ENCODE peak calls at places on chromosome 15, in ten cellular contexts. One of them, this sample, is unnamed.
A peak's percentile ranks its signal among the peaks of the same experiment; 100 is the strongest.

GRCh38 chr15:71705151-71705550 is 105.2 kb upstream of the NR2E3 start:
- DNase-seq in suprapubic skin: no peak
- DNase-seq in CD8-positive, alpha-beta T cell: no peak
- DNase-seq in tibial artery: no peak
- DNase-seq in epithelial cell of proximal tubule: no peak
- DNase-seq in fibroblast of pulmonary artery: peak; percentile 30
- DNase-seq in A673: no peak
- DNase-seq in ovary: no peak
- DNase-seq in body of pancreas: no peak
- DNase-seq in cardiac muscle cell: peak; percentile 38
- DNase-seq in this sample: no peak

GRCh38 chr15:82921242-82921641 is 31.3 kb downstream of the HOMER2 start:
- DNase-seq in suprapubic skin: no peak
- DNase-seq in CD8-positive, alpha-beta T cell: no peak
- DNase-seq in tibial artery: no peak
- DNase-seq in epithelial cell of proximal tubule: no peak
- DNase-seq in fibroblast of pulmonary artery: no peak
- DNase-seq in A673: peak; percentile 19
- DNase-seq in ovary: no peak
- DNase-seq in body of pancreas: peak; percentile 57
- DNase-seq in cardiac muscle cell: no peak
- DNase-seq in this sample: no peak

GRCh38 chr15:63517614-63518013 is 13.2 kb downstream of the USP3 start:
- DNase-seq in suprapubic skin: no peak
- DNase-seq in CD8-positive, alpha-beta T cell: no peak
- DNase-seq in tibial artery: no peak
- DNase-seq in epithelial cell of proximal tubule: no peak
- DNase-seq in fibroblast of pulmonary artery: no peak
- DNase-seq in A673: no peak
- DNase-seq in ovary: no peak
- DNase-seq in body of pancreas: no peak
- DNase-seq in cardiac muscle cell: no peak
- DNase-seq in this sample: no peak

GRCh38 chr15:87200149-87200548 is 1056.4 kb downstream of the NTRK3 start:
- DNase-seq in suprapubic skin: no peak
- DNase-seq in CD8-positive, alpha-beta T cell: no peak
- DNase-seq in tibial artery: no peak
- DNase-seq in epithelial cell of proximal tubule: no peak
- DNase-seq in fibroblast of pulmonary artery: no peak
- DNase-seq in A673: no peak
- DNase-seq in ovary: no peak
- DNase-seq in body of pancreas: no peak
- DNase-seq in cardiac muscle cell: no peak
- DNase-seq in this sample: no peak

GRCh38 chr15:40244961-40245523 is 6.2 kb downstream of the PAK6 start:
- DNase-seq in suprapubic skin: peak; percentile 52
- DNase-seq in CD8-positive, alpha-beta T cell: no peak
- DNase-seq in tibial artery: peak; percentile 12
- DNase-seq in epithelial cell of proximal tubule: no peak
- DNase-seq in fibroblast of pulmonary artery: no peak
- DNase-seq in A673: no peak
- DNase-seq in ovary: no peak
- DNase-seq in body of pancreas: peak; percentile 56
- DNase-seq in cardiac muscle cell: no peak
- DNase-seq in this sample: no peak

GRCh38 chr15:87626835-87627234 is 629.7 kb downstream of the NTRK3 start:
- DNase-seq in suprapubic skin: no peak
- DNase-seq in CD8-positive, alpha-beta T cell: no peak
- DNase-seq in tibial artery: no peak
- DNase-seq in epithelial cell of proximal tubule: no peak
- DNase-seq in fibroblast of pulmonary artery: no peak
- DNase-seq in A673: no peak
- DNase-seq in ovary: no peak
- DNase-seq in body of pancreas: no peak
- DNase-seq in cardiac muscle cell: no peak
- DNase-seq in this sample: no peak

GRCh38 chr15:88232771-88233170 is 23.8 kb downstream of the NTRK3 start:
- DNase-seq in suprapubic skin: no peak
- DNase-seq in CD8-positive, alpha-beta T cell: no peak
- DNase-seq in tibial artery: no peak
- DNase-seq in epithelial cell of proximal tubule: no peak
- DNase-seq in fibroblast of pulmonary artery: no peak
- DNase-seq in A673: no peak
- DNase-seq in ovary: no peak
- DNase-seq in body of pancreas: no peak
- DNase-seq in cardiac muscle cell: no peak
- DNase-seq in this sample: no peak

GRCh38 chr15:63892794-63893441 is 59.2 kb upstream of the HERC1 start:
- DNase-seq in suprapubic skin: no peak
- DNase-seq in CD8-positive, alpha-beta T cell: peak; percentile 51
- DNase-seq in tibial artery: peak; percentile 32
- DNase-seq in epithelial cell of proximal tubule: no peak
- DNase-seq in fibroblast of pulmonary artery: no peak
- DNase-seq in A673: no peak
- DNase-seq in ovary: no peak
- DNase-seq in body of pancreas: no peak
- DNase-seq in cardiac muscle cell: no peak
- DNase-seq in this sample: no peak

GRCh38 chr15:77823736-77824135 is 191.0 kb upstream of the LINGO1 start:
- DNase-seq in suprapubic skin: no peak
- DNase-seq in CD8-positive, alpha-beta T cell: no peak
- DNase-seq in tibial artery: no peak
- DNase-seq in epithelial cell of proximal tubule: no peak
- DNase-seq in fibroblast of pulmonary artery: no peak
- DNase-seq in A673: no peak
- DNase-seq in ovary: no peak
- DNase-seq in body of pancreas: no peak
- DNase-seq in cardiac muscle cell: no peak
- DNase-seq in this sample: no peak

GRCh38 chr15:25859838-25860645 is 3.1 kb downstream of the ATP10A start:
- DNase-seq in suprapubic skin: no peak
- DNase-seq in CD8-positive, alpha-beta T cell: no peak
- DNase-seq in tibial artery: peak; percentile 58
- DNase-seq in epithelial cell of proximal tubule: no peak
- DNase-seq in fibroblast of pulmonary artery: no peak
- DNase-seq in A673: no peak
- DNase-seq in ovary: no peak
- DNase-seq in body of pancreas: no peak
- DNase-seq in cardiac muscle cell: no peak
- DNase-seq in this sample: no peak

GRCh38 chr15:72195101-72195511 is 2.5 kb downstream of the GRAMD2A start:
- DNase-seq in suprapubic skin: no peak
- DNase-seq in CD8-positive, alpha-beta T cell: no peak
- DNase-seq in tibial artery: no peak
- DNase-seq in epithelial cell of proximal tubule: no peak
- DNase-seq in fibroblast of pulmonary artery: no peak
- DNase-seq in A673: no peak
- DNase-seq in ovary: no peak
- DNase-seq in body of pancreas: no peak
- DNase-seq in cardiac muscle cell: no peak
- DNase-seq in this sample: no peak

GRCh38 chr15:67823371-67824156 is 1.7 kb upstream of the SKOR1 start:
- DNase-seq in suprapubic skin: no peak
- DNase-seq in CD8-positive, alpha-beta T cell: no peak
- DNase-seq in tibial artery: no peak
- DNase-seq in epithelial cell of proximal tubule: no peak
- DNase-seq in fibroblast of pulmonary artery: no peak
- DNase-seq in A673: no peak
- DNase-seq in ovary: no peak
- DNase-seq in body of pancreas: no peak
- DNase-seq in cardiac muscle cell: no peak
- DNase-seq in this sample: no peak
- H3K4me3 ChIP-seq in suprapubic skin: peak overlapping the region; percentile 43
- H3K4me3 ChIP-seq in CD8-positive, alpha-beta T cell: no peak overlapping the region
- H3K4me3 ChIP-seq in tibial artery: no peak overlapping the region
- H3K4me3 ChIP-seq in epithelial cell of proximal tubule: no peak overlapping the region
- H3K4me3 ChIP-seq in fibroblast of pulmonary artery: no peak overlapping the region
- H3K4me3 ChIP-seq in A673: peak overlapping the region; percentile 23
- H3K4me3 ChIP-seq in ovary: no peak overlapping the region
- H3K4me3 ChIP-seq in body of pancreas: no peak overlapping the region
- H3K4me3 ChIP-seq in cardiac muscle cell: no peak overlapping the region
- H3K4me3 ChIP-seq in this sample: no peak overlapping the region

GRCh38 chr15:100650685-100651084 is 48.3 kb downstream of the ASB7 start:
- DNase-seq in suprapubic skin: no peak
- DNase-seq in CD8-positive, alpha-beta T cell: no peak
- DNase-seq in tibial artery: no peak
- DNase-seq in epithelial cell of proximal tubule: no peak
- DNase-seq in fibroblast of pulmonary artery: no peak
- DNase-seq in A673: no peak
- DNase-seq in ovary: no peak
- DNase-seq in body of pancreas: no peak
- DNase-seq in cardiac muscle cell: no peak
- DNase-seq in this sample: no peak
- TF ChIP-seq CTCF in suprapubic skin: no peak
- TF ChIP-seq CTCF in CD8-positive, alpha-beta T cell: no peak
- TF ChIP-seq CTCF in tibial artery: no peak
- TF ChIP-seq CTCF in epithelial cell of proximal tubule: peak; percentile 40
- TF ChIP-seq CTCF in fibroblast of pulmonary artery: no peak
- TF ChIP-seq CTCF in A673: no peak
- TF ChIP-seq CTCF in ovary: no peak
- TF ChIP-seq CTCF in body of pancreas: no peak
- TF ChIP-seq CTCF in cardiac muscle cell: no peak
- TF ChIP-seq CTCF in this sample: peak; percentile 14

DNA sequence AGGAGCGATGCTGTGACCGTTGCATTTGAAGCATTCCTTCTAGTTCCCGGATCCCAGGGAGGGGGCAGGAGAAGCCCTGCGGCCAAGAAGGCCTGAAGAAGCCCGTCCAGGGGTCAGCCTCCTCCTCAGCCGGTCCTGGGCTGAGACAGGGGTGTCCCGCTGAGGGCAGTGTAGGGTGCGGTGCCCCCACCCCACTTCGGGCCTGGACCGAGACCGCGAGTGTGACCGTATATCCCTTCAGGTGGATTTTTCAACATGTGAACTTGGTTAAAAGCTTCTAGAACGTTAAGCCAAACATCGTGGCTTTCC is 2.8 kb downstream of the OCA2 start:
- DNase-seq in suprapubic skin: no peak
- DNase-seq in CD8-positive, alpha-beta T cell: no peak
- DNase-seq in tibial artery: no peak
- DNase-seq in epithelial cell of proximal tubule: no peak
- DNase-seq in fibroblast of pulmonary artery: no peak
- DNase-seq in A673: no peak
- DNase-seq in ovary: no peak
- DNase-seq in body of pancreas: no peak
- DNase-seq in cardiac muscle cell: no peak
- DNase-seq in this sample: no peak
- H3K4me3 ChIP-seq in suprapubic skin: peak overlapping the region; percentile 56
- H3K4me3 ChIP-seq in CD8-positive, alpha-beta T cell: peak overlapping the region; percentile 62
- H3K4me3 ChIP-seq in tibial artery: peak overlapping the region; percentile 58
- H3K4me3 ChIP-seq in epithelial cell of proximal tubule: peak overlapping the region; percentile 46
- H3K4me3 ChIP-seq in fibroblast of pulmonary artery: peak overlapping the region; percentile 51
- H3K4me3 ChIP-seq in A673: peak overlapping the region; percentile 51
- H3K4me3 ChIP-seq in ovary: peak overlapping the region; percentile 25
- H3K4me3 ChIP-seq in body of pancreas: no peak overlapping the region
- H3K4me3 ChIP-seq in cardiac muscle cell: peak overlapping the region; percentile 30
- H3K4me3 ChIP-seq in this sample: peak overlapping the region; percentile 47

GRCh38 chr15:61344293-61344692 is 115.2 kb upstream of the RORA start:
- DNase-seq in suprapubic skin: no peak
- DNase-seq in CD8-positive, alpha-beta T cell: no peak
- DNase-seq in tibial artery: no peak
- DNase-seq in epithelial cell of proximal tubule: no peak
- DNase-seq in fibroblast of pulmonary artery: no peak
- DNase-seq in A673: no peak
- DNase-seq in ovary: no peak
- DNase-seq in body of pancreas: no peak
- DNase-seq in cardiac muscle cell: no peak
- DNase-seq in this sample: no peak
- TF ChIP-seq CTCF in suprapubic skin: no peak
- TF ChIP-seq CTCF in CD8-positive, alpha-beta T cell: no peak
- TF ChIP-seq CTCF in tibial artery: no peak
- TF ChIP-seq CTCF in epithelial cell of proximal tubule: no peak
- TF ChIP-seq CTCF in fibroblast of pulmonary artery: no peak
- TF ChIP-seq CTCF in A673: no peak
- TF ChIP-seq CTCF in ovary: no peak
- TF ChIP-seq CTCF in body of pancreas: no peak
- TF ChIP-seq CTCF in cardiac muscle cell: no peak
- TF ChIP-seq CTCF in this sample: no peak